ENCODE peak calls at places on chromosomes 1 and 21, in seven cellular contexts. One of them, this sample, is unnamed.

GRCh38 chr1:180299486-180300246 is 69.6 kb downstream of the LHX4 start:
- DNase-seq in NCI-H2081: no peak
- DNase-seq in NCI-H524: peak
- DNase-seq in GM10248: no peak
- DNase-seq in stimulated activated naive CD8-positive, alpha-beta T cell treated with anti-CD3 and anti-CD28 coated beads, Interleukin-15, Interleukin-2, amounts not matched to agents 100 U/mL and 50 U/mL, for 24 hours: no peak
- DNase-seq in NT2/D1: no peak
- DNase-seq in sciatic nerve: no peak
- DNase-seq in this sample: no peak

GRCh38 chr1:222829868-222830267 is 15.0 kb downstream of the DISP1 start:
- DNase-seq in stimulated activated naive CD8-positive, alpha-beta T cell treated with anti-CD3 and anti-CD28 coated beads, Interleukin-15, Interleukin-2, amounts not matched to agents 100 U/mL and 50 U/mL, for 24 hours: no peak
- DNase-seq in NT2/D1: no peak
- DNase-seq in GM10248: no peak
- DNase-seq in NCI-H524: no peak
- DNase-seq in sciatic nerve: no peak
- DNase-seq in NCI-H2081: no peak
- DNase-seq in this sample: no peak

GRCh38 chr1:212566522-212567479 is 41.8 kb upstream of the ATF3 start:
- DNase-seq in NT2/D1: no peak
- DNase-seq in sciatic nerve: no peak
- DNase-seq in NCI-H524: peak
- DNase-seq in NCI-H2081: peak
- DNase-seq in GM10248: peak
- DNase-seq in stimulated activated naive CD8-positive, alpha-beta T cell treated with anti-CD3 and anti-CD28 coated beads, Interleukin-15, Interleukin-2, amounts not matched to agents 100 U/mL and 50 U/mL, for 24 hours: peak
- DNase-seq in this sample: peak

GRCh38 chr1:36248250-36248894 is 24.1 kb downstream of the THRAP3 start:
- DNase-seq in NCI-H2081: no peak
- DNase-seq in sciatic nerve: no peak
- DNase-seq in NCI-H524: no peak
- DNase-seq in stimulated activated naive CD8-positive, alpha-beta T cell treated with anti-CD3 and anti-CD28 coated beads, Interleukin-15, Interleukin-2, amounts not matched to agents 100 U/mL and 50 U/mL, for 24 hours: no peak
- DNase-seq in GM10248: no peak
- DNase-seq in NT2/D1: no peak
- DNase-seq in this sample: no peak

GRCh38 chr21:41815652-41816582 is 49.1 kb upstream of the RIPK4 start:
- DNase-seq in GM10248: no peak
- DNase-seq in sciatic nerve: peak
- DNase-seq in stimulated activated naive CD8-positive, alpha-beta T cell treated with anti-CD3 and anti-CD28 coated beads, Interleukin-15, Interleukin-2, amounts not matched to agents 100 U/mL and 50 U/mL, for 24 hours: no peak
- DNase-seq in NCI-H524: no peak
- DNase-seq in NCI-H2081: no peak
- DNase-seq in NT2/D1: no peak
- DNase-seq in this sample: no peak

GRCh38 chr21:32708069-32708468 is 19.7 kb downstream of the SYNJ1 start:
- DNase-seq in NCI-H2081: no peak
- DNase-seq in GM10248: no peak
- DNase-seq in NCI-H524: no peak
- DNase-seq in stimulated activated naive CD8-positive, alpha-beta T cell treated with anti-CD3 and anti-CD28 coated beads, Interleukin-15, Interleukin-2, amounts not matched to agents 100 U/mL and 50 U/mL, for 24 hours: no peak
- DNase-seq in NT2/D1: no peak
- DNase-seq in sciatic nerve: no peak
- DNase-seq in this sample: no peak

GRCh38 chr1:229334716-229335115 is 8.1 kb downstream of the CCSAP start:
- DNase-seq in sciatic nerve: no peak
- DNase-seq in GM10248: no peak
- DNase-seq in NCI-H2081: no peak
- DNase-seq in NT2/D1: peak
- DNase-seq in stimulated activated naive CD8-positive, alpha-beta T cell treated with anti-CD3 and anti-CD28 coated beads, Interleukin-15, Interleukin-2, amounts not matched to agents 100 U/mL and 50 U/mL, for 24 hours: no peak
- DNase-seq in NCI-H524: no peak
- DNase-seq in this sample: no peak

GRCh38 chr1:162937721-162938395 is 76.9 kb upstream of the CCDC190 start:
- DNase-seq in NCI-H524: no peak
- DNase-seq in stimulated activated naive CD8-positive, alpha-beta T cell treated with anti-CD3 and anti-CD28 coated beads, Interleukin-15, Interleukin-2, amounts not matched to agents 100 U/mL and 50 U/mL, for 24 hours: no peak
- DNase-seq in sciatic nerve: no peak
- DNase-seq in NCI-H2081: no peak
- DNase-seq in GM10248: no peak
- DNase-seq in NT2/D1: no peak
- DNase-seq in this sample: no peak

GRCh38 chr1:3817821-3818597 is 21.7 kb upstream of the LRRC47 start:
- DNase-seq in NCI-H2081: no peak
- DNase-seq in stimulated activated naive CD8-positive, alpha-beta T cell treated with anti-CD3 and anti-CD28 coated beads, Interleukin-15, Interleukin-2, amounts not matched to agents 100 U/mL and 50 U/mL, for 24 hours: no peak
- DNase-seq in GM10248: no peak
- DNase-seq in NT2/D1: no peak
- DNase-seq in NCI-H524: no peak
- DNase-seq in sciatic nerve: no peak
- DNase-seq in this sample: no peak

GRCh38 chr1:233879841-233880240 is 24.6 kb upstream of the SLC35F3 start:
- DNase-seq in NT2/D1: no peak
- DNase-seq in NCI-H2081: no peak
- DNase-seq in NCI-H524: no peak
- DNase-seq in sciatic nerve: no peak
- DNase-seq in stimulated activated naive CD8-positive, alpha-beta T cell treated with anti-CD3 and anti-CD28 coated beads, Interleukin-15, Interleukin-2, amounts not matched to agents 100 U/mL and 50 U/mL, for 24 hours: no peak
- DNase-seq in GM10248: no peak
- DNase-seq in this sample: no peak

GRCh38 chr1:115454835-115455511 is 116.9 kb upstream of the NGF start:
- DNase-seq in NCI-H2081: no peak
- DNase-seq in sciatic nerve: no peak
- DNase-seq in NT2/D1: no peak
- DNase-seq in GM10248: no peak
- DNase-seq in stimulated activated naive CD8-positive, alpha-beta T cell treated with anti-CD3 and anti-CD28 coated beads, Interleukin-15, Interleukin-2, amounts not matched to agents 100 U/mL and 50 U/mL, for 24 hours: no peak
- DNase-seq in NCI-H524: no peak
- DNase-seq in this sample: no peak

GRCh38 chr1:92747735-92748134 is 37.2 kb downstream of the EVI5 start:
- DNase-seq in stimulated activated naive CD8-positive, alpha-beta T cell treated with anti-CD3 and anti-CD28 coated beads, Interleukin-15, Interleukin-2, amounts not matched to agents 100 U/mL and 50 U/mL, for 24 hours: no peak
- DNase-seq in NCI-H2081: no peak
- DNase-seq in sciatic nerve: no peak
- DNase-seq in GM10248: no peak
- DNase-seq in NCI-H524: no peak
- DNase-seq in NT2/D1: no peak
- DNase-seq in this sample: no peak

GRCh38 chr1:7705048-7705907 is 65.8 kb upstream of the VAMP3 start:
- DNase-seq in stimulated activated naive CD8-positive, alpha-beta T cell treated with anti-CD3 and anti-CD28 coated beads, Interleukin-15, Interleukin-2, amounts not matched to agents 100 U/mL and 50 U/mL, for 24 hours: peak
- DNase-seq in GM10248: no peak
- DNase-seq in NCI-H524: no peak
- DNase-seq in sciatic nerve: no peak
- DNase-seq in NT2/D1: no peak
- DNase-seq in NCI-H2081: no peak
- DNase-seq in this sample: peak

GRCh38 chr1:18234790-18235242 is 127.2 kb downstream of the IGSF21 start:
- DNase-seq in NT2/D1: peak
- DNase-seq in GM10248: peak
- DNase-seq in stimulated activated naive CD8-positive, alpha-beta T cell treated with anti-CD3 and anti-CD28 coated beads, Interleukin-15, Interleukin-2, amounts not matched to agents 100 U/mL and 50 U/mL, for 24 hours: peak
- DNase-seq in NCI-H2081: peak
- DNase-seq in NCI-H524: peak
- DNase-seq in sciatic nerve: no peak
- DNase-seq in this sample: peak

GRCh38 chr21:17802568-17802967 is 16.6 kb downstream of the C21orf91 start:
- DNase-seq in stimulated activated naive CD8-positive, alpha-beta T cell treated with anti-CD3 and anti-CD28 coated beads, Interleukin-15, Interleukin-2, amounts not matched to agents 100 U/mL and 50 U/mL, for 24 hours: no peak
- DNase-seq in NCI-H2081: no peak
- DNase-seq in NCI-H524: no peak
- DNase-seq in sciatic nerve: no peak
- DNase-seq in GM10248: no peak
- DNase-seq in NT2/D1: no peak
- DNase-seq in this sample: no peak

GRCh38 chr1:163922743-163923186 is 601.0 kb downstream of the NUF2 start:
- DNase-seq in NCI-H524: no peak
- DNase-seq in GM10248: no peak
- DNase-seq in sciatic nerve: no peak
- DNase-seq in stimulated activated naive CD8-positive, alpha-beta T cell treated with anti-CD3 and anti-CD28 coated beads, Interleukin-15, Interleukin-2, amounts not matched to agents 100 U/mL and 50 U/mL, for 24 hours: no peak
- DNase-seq in NCI-H2081: no peak
- DNase-seq in NT2/D1: no peak
- DNase-seq in this sample: no peak

GRCh38 chr21:15730484-15731242 is 881 bp downstream of the USP25 start:
- DNase-seq in NT2/D1: no peak
- DNase-seq in sciatic nerve: peak
- DNase-seq in GM10248: no peak
- DNase-seq in NCI-H524: peak
- DNase-seq in NCI-H2081: no peak
- DNase-seq in stimulated activated naive CD8-positive, alpha-beta T cell treated with anti-CD3 and anti-CD28 coated beads, Interleukin-15, Interleukin-2, amounts not matched to agents 100 U/mL and 50 U/mL, for 24 hours: no peak
- DNase-seq in this sample: no peak

GRCh38 chr1:9101510-9102146 is 27.3 kb downstream of the GPR157 start:
- DNase-seq in NT2/D1: peak
- DNase-seq in sciatic nerve: no peak
- DNase-seq in NCI-H2081: peak
- DNase-seq in NCI-H524: peak
- DNase-seq in GM10248: peak
- DNase-seq in stimulated activated naive CD8-positive, alpha-beta T cell treated with anti-CD3 and anti-CD28 coated beads, Interleukin-15, Interleukin-2, amounts not matched to agents 100 U/mL and 50 U/mL, for 24 hours: peak
- DNase-seq in this sample: peak

GRCh38 chr1:93080424-93080823 is 1.3 kb downstream of the MTF2 start:
- DNase-seq in NCI-H2081: no peak
- DNase-seq in GM10248: peak
- DNase-seq in stimulated activated naive CD8-positive, alpha-beta T cell treated with anti-CD3 and anti-CD28 coated beads, Interleukin-15, Interleukin-2, amounts not matched to agents 100 U/mL and 50 U/mL, for 24 hours: no peak
- DNase-seq in NT2/D1: no peak
- DNase-seq in NCI-H524: peak
- DNase-seq in sciatic nerve: no peak
- DNase-seq in this sample: no peak

GRCh38 chr1:2412395-2412772 is at the start of gene PEX10:
- DNase-seq in NT2/D1: peak
- DNase-seq in stimulated activated naive CD8-positive, alpha-beta T cell treated with anti-CD3 and anti-CD28 coated beads, Interleukin-15, Interleukin-2, amounts not matched to agents 100 U/mL and 50 U/mL, for 24 hours: peak
- DNase-seq in GM10248: peak
- DNase-seq in NCI-H524: peak
- DNase-seq in NCI-H2081: peak
- DNase-seq in sciatic nerve: peak
- DNase-seq in this sample: peak

GRCh38 chr1:201713093-201713810 is 115.7 kb upstream of the IPO9 start:
- DNase-seq in GM10248: no peak
- DNase-seq in NCI-H524: no peak
- DNase-seq in stimulated activated naive CD8-positive, alpha-beta T cell treated with anti-CD3 and anti-CD28 coated beads, Interleukin-15, Interleukin-2, amounts not matched to agents 100 U/mL and 50 U/mL, for 24 hours: no peak
- DNase-seq in NCI-H2081: no peak
- DNase-seq in NT2/D1: no peak
- DNase-seq in sciatic nerve: peak
- DNase-seq in this sample: no peak